ENCODE peak calls at places on chromosomes 2 and 18, in nine cellular contexts. I is mesenchymal stem cell, C is lower lobe of right lung, P is ovary, R is PC-3, Y is thyroid gland, W is BE2C, A is GM23248, G is prostate gland. O is an unnamed sample.

GRCh38 chr2:19614066-19614465 is 255.6 kb upstream of the OSR1 start:
- DNase-seq in I (no peak), Y (no peak), G (no peak), P (no peak), R (peak; percentile 16), C (no peak), A (peak; percentile 80), W (no peak), O (no peak)

GRCh38 chr2:126733795-126734194 is 77.8 kb downstream of the GYPC start:
- DNase-seq in C (no peak), R (no peak), I (no peak), W (no peak), G (no peak), A (no peak), Y (no peak), P (no peak), O (no peak)

GRCh38 chr18:34929336-34929780 is 111.9 kb upstream of the MAPRE2 start:
- DNase-seq in C (no peak), I (peak; percentile 90), G (no peak), R (peak; percentile 59), Y (no peak), A (peak; percentile 66), P (no peak), W (no peak), O (peak; percentile 27)

GRCh38 chr2:53826587-53827397 is 33.0 kb downstream of the GPR75 start:
- DNase-seq in I (peak; percentile 63), W (no peak), A (peak; percentile 19), R (no peak), P (no peak), Y (no peak), G (peak; percentile 22), C (no peak), O (no peak)

GRCh38 chr2:177002983-177003382 is 209.6 kb upstream of the HNRNPA3 start:
- DNase-seq in G (no peak), I (no peak), P (no peak), R (no peak), A (no peak), W (no peak), C (no peak), Y (no peak), O (no peak)

GRCh38 chr2:37773354-37773753 is 101.9 kb upstream of the CDC42EP3 start:
- DNase-seq in A (no peak), W (no peak), I (no peak), C (no peak), P (no peak), Y (no peak), R (no peak), G (no peak), O (peak; percentile 17)

GRCh38 chr2:15805772-15806171 is 134.6 kb upstream of the MYCN start:
- DNase-seq in A (no peak), I (no peak), Y (no peak), W (no peak), C (no peak), G (no peak), P (no peak), R (no peak), O (no peak)

GRCh38 chr18:25345432-25345831 is 6.5 kb downstream of the ZNF521 start:
- DNase-seq in R (no peak), A (peak; percentile 38), Y (no peak), C (no peak), G (no peak), I (no peak), P (no peak), W (no peak), O (no peak)

GRCh38 chr2:130337735-130338325 is 4.9 kb upstream of the IMP4 start:
- DNase-seq in C (no peak), I (peak; percentile 84), W (no peak), G (no peak), A (peak; percentile 75), P (no peak), Y (no peak), R (no peak), O (no peak)

GRCh38 chr18:6855767-6856166 is 126.3 kb downstream of the ARHGAP28 start:
- DNase-seq in W (no peak), Y (no peak), R (no peak), A (no peak), G (no peak), I (no peak), C (no peak), P (no peak), O (no peak)

GRCh38 chr18:36572135-36572856 is 256.5 kb downstream of the TPGS2 start:
- DNase-seq in Y (peak; percentile 66), C (no peak), G (peak; percentile 40), R (peak; percentile 36), A (peak; percentile 76), I (peak; percentile 45), W (peak; percentile 47), P (peak; percentile 31), O (peak; percentile 51)

GRCh38 chr2:33366473-33366872 is 110.0 kb upstream of the RASGRP3 start:
- DNase-seq in C (no peak), A (peak; percentile 68), P (no peak), I (no peak), R (no peak), W (no peak), G (peak; percentile 33), Y (peak; percentile 13), O (no peak)

GRCh38 chr2:202079289-202079688 is 6.2 kb downstream of the KIAA2012 start:
- DNase-seq in C (no peak), I (no peak), G (no peak), Y (no peak), W (no peak), A (no peak), R (no peak), P (no peak), O (peak; percentile 34)

GRCh38 chr2:15733867-15734765 is 142.4 kb downstream of the DDX1 start:
- DNase-seq in C (no peak), R (peak; percentile 7), W (no peak), P (no peak), G (no peak), Y (no peak), I (peak; percentile 59), A (peak; percentile 33), O (no peak)

GRCh38 chr2:12948231-12948962 is 231.7 kb downstream of the TRIB2 start:
- DNase-seq in P (no peak), W (peak; percentile 57), Y (no peak), C (no peak), G (no peak), I (no peak), R (peak; percentile 63), A (peak; percentile 70), O (peak; percentile 25)

DNA sequence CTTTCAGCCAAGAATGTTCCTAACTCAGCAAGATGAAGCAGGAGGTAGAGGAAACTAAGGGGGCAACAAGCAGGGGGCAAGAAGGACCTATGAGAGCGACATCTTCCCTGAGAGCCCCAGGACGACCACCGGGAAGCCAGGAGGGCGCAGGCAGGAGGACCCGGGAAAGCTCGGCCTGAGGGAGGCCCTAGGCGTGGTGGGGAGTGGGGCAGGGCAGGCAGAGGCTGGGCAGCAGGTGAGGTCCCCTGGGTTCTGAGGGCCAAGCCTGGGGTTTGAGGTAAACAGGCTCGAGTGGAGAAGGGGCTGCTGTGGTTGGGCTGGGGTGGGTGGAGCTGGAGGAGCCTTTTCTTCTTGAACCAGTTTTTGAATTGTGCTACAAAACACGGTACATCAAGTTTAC is 1.3 kb upstream of the ALPI start:
- DNase-seq in R (no peak), P (no peak), C (peak; percentile 13), W (no peak), A (no peak), G (no peak), Y (no peak), I (no peak), O (no peak)
- H3K27me3 ChIP-seq in R (peaks cover 4% of the 10 kb centered on the region), P (no peaks in the 10 kb centered on the region), C (peaks cover 24% of the 10 kb centered on the region), W (peaks cover 8% of the 10 kb centered on the region), A (peaks cover 34% of the 10 kb centered on the region), G (peaks cover 7% of the 10 kb centered on the region), Y (no peaks in the 10 kb centered on the region), I (peaks cover 52% of the 10 kb centered on the region), O (peaks cover 8% of the 10 kb centered on the region)

GRCh38 chr2:172169611-172170010 is 66.9 kb upstream of the DLX2 start:
- DNase-seq in R (peak; percentile 21), Y (no peak), P (no peak), A (peak; percentile 12), C (no peak), G (no peak), W (no peak), I (no peak), O (peak; percentile 33)

GRCh38 chr2:172172513-172173217 is 70.0 kb upstream of the DLX2 start:
- DNase-seq in G (peak; percentile 77), I (peak; percentile 61), P (peak; percentile 57), A (peak; percentile 87), Y (peak; percentile 75), R (peak; percentile 85), W (peak; percentile 52), C (peak; percentile 82), O (peak; percentile 86)

GRCh38 chr2:172168917-172169346 is 66.2 kb upstream of the DLX2 start:
- DNase-seq in G (no peak), I (peak; percentile 47), Y (no peak), C (no peak), P (no peak), R (peak; percentile 73), W (no peak), A (peak; percentile 54), O (peak; percentile 61)

GRCh38 chr2:172177581-172177980 is 74.9 kb upstream of the DLX2 start:
- DNase-seq in P (no peak), Y (no peak), G (no peak), W (no peak), C (no peak), R (no peak), I (no peak), A (no peak), O (no peak)

GRCh38 chr2:172173307-172173706 is 70.6 kb upstream of the DLX2 start:
- DNase-seq in W (no peak), P (no peak), C (no peak), G (no peak), R (no peak), A (peak; percentile 37), I (no peak), Y (no peak), O (no peak)
- H3K4me3 ChIP-seq in W (no peak overlapping the region), P (no peak overlapping the region), C (peak overlapping the region; percentile 62), G (no peak overlapping the region), R (peak overlapping the region; percentile 65), A (peak overlapping the region; percentile 79), I (no peak overlapping the region), Y (no peak overlapping the region), O (no peak overlapping the region)

GRCh38 chr2:241507430-241508239 is 749 bp downstream of the STK25 start:
- DNase-seq in G (no peak), W (peak; percentile 81), P (peak; percentile 44), Y (peak; percentile 53), R (peak; percentile 45), I (peak; percentile 77), C (peak; percentile 76), A (peak; percentile 79), O (peak; percentile 32)
- H3K4me1 ChIP-seq in G (peaks cover 4% of the 10 kb centered on the region), W (no peaks in the 10 kb centered on the region), P (peaks cover 9% of the 10 kb centered on the region), Y (peaks cover 35% of the 10 kb centered on the region), R (peaks cover 17% of the 10 kb centered on the region), I (peaks cover 36% of the 10 kb centered on the region), C (peaks cover 38% of the 10 kb centered on the region), A (no peaks in the 10 kb centered on the region), O (no peaks in the 10 kb centered on the region)

DNA sequence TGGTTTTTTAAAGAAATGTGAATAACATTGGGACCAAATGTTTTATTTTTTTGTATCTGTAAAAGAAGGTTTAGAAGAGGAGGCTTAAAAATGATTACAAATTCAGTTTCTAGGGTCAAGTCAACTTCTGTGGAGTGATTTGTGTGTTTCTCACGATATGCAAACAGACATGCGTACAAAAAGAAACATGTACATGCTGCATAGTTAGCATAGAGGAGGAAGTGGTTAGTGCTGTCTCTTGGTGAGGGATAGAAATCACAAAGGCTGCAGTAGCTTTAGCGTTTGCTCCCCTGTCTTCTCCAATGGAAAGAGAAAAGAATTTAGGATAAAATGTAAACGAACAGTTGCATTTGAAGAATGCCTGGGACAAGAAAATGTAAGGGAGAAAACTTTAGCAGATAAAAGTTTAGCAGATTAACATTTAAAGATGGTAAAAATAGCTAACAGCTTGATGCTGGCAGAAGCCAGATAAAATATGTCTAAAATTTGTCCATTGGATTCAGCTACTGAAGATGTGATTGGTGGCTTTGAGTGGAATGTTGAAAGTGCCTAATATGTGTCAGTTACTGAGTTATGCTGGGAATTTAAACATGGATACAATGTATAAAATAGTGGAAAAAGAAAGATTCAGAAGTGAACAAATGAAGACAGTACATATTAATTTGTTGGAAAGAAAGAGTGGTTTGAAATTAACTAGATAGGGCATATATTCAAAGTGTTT is 44.9 kb downstream of the MALT1 start:
- DNase-seq in I (peak; percentile 67), G (no peak), R (no peak), A (no peak), W (no peak), Y (no peak), C (no peak), P (no peak), O (peak; percentile 28)
- H3K27me3 ChIP-seq in I (no peaks in the 10 kb centered on the region), G (no peaks in the 10 kb centered on the region), R (no peaks in the 10 kb centered on the region), A (no peaks in the 10 kb centered on the region), W (no peaks in the 10 kb centered on the region), Y (no peaks in the 10 kb centered on the region), C (no peaks in the 10 kb centered on the region), P (no peaks in the 10 kb centered on the region), O (no peaks in the 10 kb centered on the region)